ENCODE peak calls at places on chromosomes 7 and 10, in six cellular contexts. One of them, this sample, is unnamed.

GRCh38 chr7:47071866-47072265 is 510.0 kb downstream of the TNS3 start:
- DNase-seq in IMR-90: no peak
- DNase-seq in H9: no peak
- DNase-seq in H1: no peak
- DNase-seq in neuronal stem cell: no peak
- DNase-seq in trophoblast cell: no peak
- DNase-seq in this sample: no peak

GRCh38 chr7:108054537-108054936 is 51.6 kb upstream of the LAMB1 start:
- DNase-seq in IMR-90: no peak
- DNase-seq in H9: no peak
- DNase-seq in H1: no peak
- DNase-seq in neuronal stem cell: no peak
- DNase-seq in trophoblast cell: no peak
- DNase-seq in this sample: no peak

GRCh38 chr7:116231543-116232401 is 21.4 kb downstream of the TES start:
- DNase-seq in IMR-90: peak
- DNase-seq in H9: no peak
- DNase-seq in H1: no peak
- DNase-seq in neuronal stem cell: no peak
- DNase-seq in trophoblast cell: no peak
- DNase-seq in this sample: peak

GRCh38 chr10:4144802-4145201 is 359.8 kb upstream of the KLF6 start:
- DNase-seq in IMR-90: peak
- DNase-seq in H9: no peak
- DNase-seq in H1: no peak
- DNase-seq in neuronal stem cell: no peak
- DNase-seq in trophoblast cell: no peak
- DNase-seq in this sample: no peak

GRCh38 chr7:73909051-73909941 is 48.3 kb downstream of the TMEM270 start:
- DNase-seq in IMR-90: no peak
- DNase-seq in H9: no peak
- DNase-seq in H1: no peak
- DNase-seq in neuronal stem cell: no peak
- DNase-seq in trophoblast cell: no peak
- DNase-seq in this sample: no peak

GRCh38 chr7:138981332-138982203 is at the start of gene KIAA1549:
- DNase-seq in IMR-90: peak
- DNase-seq in H9: peak
- DNase-seq in H1: peak
- DNase-seq in neuronal stem cell: peak
- DNase-seq in trophoblast cell: peak
- DNase-seq in this sample: peak

GRCh38 chr7:78018541-78019456 is 220.2 kb downstream of the PHTF2 start:
- DNase-seq in IMR-90: peak
- DNase-seq in H9: no peak
- DNase-seq in H1: peak
- DNase-seq in neuronal stem cell: no peak
- DNase-seq in trophoblast cell: peak
- DNase-seq in this sample: peak

GRCh38 chr10:5293691-5294550 is 70.8 kb upstream of the UCN3 start:
- DNase-seq in IMR-90: peak
- DNase-seq in H9: peak
- DNase-seq in H1: peak
- DNase-seq in neuronal stem cell: peak
- DNase-seq in trophoblast cell: peak
- DNase-seq in this sample: peak

GRCh38 chr7:155488483-155489127 is 30.7 kb downstream of the EN2 start:
- DNase-seq in IMR-90: no peak
- DNase-seq in H9: no peak
- DNase-seq in H1: no peak
- DNase-seq in neuronal stem cell: no peak
- DNase-seq in trophoblast cell: no peak
- DNase-seq in this sample: no peak

GRCh38 chr10:7407368-7408002 is 3.3 kb downstream of the SFMBT2 start:
- DNase-seq in IMR-90: no peak
- DNase-seq in H9: peak
- DNase-seq in H1: peak
- DNase-seq in neuronal stem cell: no peak
- DNase-seq in trophoblast cell: no peak
- DNase-seq in this sample: peak

GRCh38 chr10:76185476-76186255 is 754.2 kb downstream of the LRMDA start:
- DNase-seq in IMR-90: no peak
- DNase-seq in H9: no peak
- DNase-seq in H1: no peak
- DNase-seq in neuronal stem cell: no peak
- DNase-seq in trophoblast cell: no peak
- DNase-seq in this sample: no peak

GRCh38 chr7:77461246-77461645 is 45.1 kb upstream of the GSAP start:
- DNase-seq in IMR-90: no peak
- DNase-seq in H9: no peak
- DNase-seq in H1: no peak
- DNase-seq in neuronal stem cell: no peak
- DNase-seq in trophoblast cell: no peak
- DNase-seq in this sample: no peak

GRCh38 chr10:114309111-114309651 is 70.1 kb downstream of the VWA2 start:
- DNase-seq in IMR-90: peak
- DNase-seq in H9: no peak
- DNase-seq in H1: no peak
- DNase-seq in neuronal stem cell: no peak
- DNase-seq in trophoblast cell: peak
- DNase-seq in this sample: peak

GRCh38 chr10:95767884-95768556 is 12.1 kb downstream of the ENTPD1 start:
- DNase-seq in IMR-90: peak
- DNase-seq in H9: no peak
- DNase-seq in H1: no peak
- DNase-seq in neuronal stem cell: no peak
- DNase-seq in trophoblast cell: peak
- DNase-seq in this sample: peak

GRCh38 chr10:125023862-125024495 is 82.1 kb downstream of the ZRANB1 start:
- DNase-seq in IMR-90: no peak
- DNase-seq in H9: no peak
- DNase-seq in H1: no peak
- DNase-seq in neuronal stem cell: no peak
- DNase-seq in trophoblast cell: no peak
- DNase-seq in this sample: no peak

GRCh38 chr7:26156454-26157365 is 4.7 kb downstream of the NFE2L3 start:
- DNase-seq in IMR-90: peak
- DNase-seq in H9: no peak
- DNase-seq in H1: no peak
- DNase-seq in neuronal stem cell: no peak
- DNase-seq in trophoblast cell: peak
- DNase-seq in this sample: peak

GRCh38 chr10:66215005-66215404 is 710.8 kb upstream of the LRRTM3 start:
- DNase-seq in IMR-90: peak
- DNase-seq in H9: no peak
- DNase-seq in H1: no peak
- DNase-seq in neuronal stem cell: no peak
- DNase-seq in trophoblast cell: peak
- DNase-seq in this sample: no peak

DNA sequence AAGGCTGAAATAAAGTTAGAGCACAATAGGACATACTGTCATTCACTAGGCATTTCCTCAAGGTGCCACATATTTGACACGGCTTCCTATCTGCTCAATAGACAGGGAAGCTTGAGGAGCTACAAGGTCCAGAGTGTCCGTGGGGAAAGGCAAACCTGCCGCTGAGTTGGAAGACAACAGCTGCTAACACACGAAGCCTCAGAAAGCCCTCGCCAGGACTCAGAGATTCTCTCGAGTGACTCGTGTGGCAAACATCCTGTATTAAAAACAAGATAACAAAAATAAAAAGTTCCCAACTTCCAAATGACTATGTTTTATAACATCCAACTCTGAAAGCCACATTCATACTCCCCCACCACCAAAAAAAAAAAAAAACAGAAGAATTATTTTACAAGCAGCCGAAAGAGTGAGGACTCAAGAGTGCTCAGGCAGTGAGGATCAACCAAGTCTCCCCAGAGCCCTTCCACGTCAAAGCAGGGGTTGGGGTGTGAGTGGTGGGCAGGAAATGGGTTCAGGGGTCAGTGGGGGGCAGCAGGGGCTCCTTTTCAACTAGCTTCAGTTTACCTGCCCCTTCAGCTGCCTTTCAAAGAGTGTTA is 67.6 kb downstream of the STK17A start:
- DNase-seq in IMR-90: peak
- DNase-seq in H9: no peak
- DNase-seq in H1: no peak
- DNase-seq in neuronal stem cell: no peak
- DNase-seq in trophoblast cell: no peak
- DNase-seq in this sample: peak
- H2BK5ac ChIP-seq in IMR-90: peak
- H2BK5ac ChIP-seq in H9: no peak
- H2BK5ac ChIP-seq in H1: no peak
- H2BK5ac ChIP-seq in neuronal stem cell: no peak
- H2BK5ac ChIP-seq in trophoblast cell: no peak
- H2BK5ac ChIP-seq in this sample: peak

GRCh38 chr7:100674441-100675407 is 1.2 kb downstream of the GNB2 start:
- DNase-seq in IMR-90: no peak
- DNase-seq in H9: no peak
- DNase-seq in H1: peak
- DNase-seq in neuronal stem cell: no peak
- DNase-seq in trophoblast cell: peak
- DNase-seq in this sample: peak

GRCh38 chr7:100678291-100678984 is 4.9 kb downstream of the GNB2 start:
- DNase-seq in IMR-90: no peak
- DNase-seq in H9: no peak
- DNase-seq in H1: peak
- DNase-seq in neuronal stem cell: no peak
- DNase-seq in trophoblast cell: no peak
- DNase-seq in this sample: no peak

GRCh38 chr7:100675581-100676350 is 2.2 kb downstream of the GNB2 start:
- DNase-seq in IMR-90: peak
- DNase-seq in H9: peak
- DNase-seq in H1: peak
- DNase-seq in neuronal stem cell: peak
- DNase-seq in trophoblast cell: peak
- DNase-seq in this sample: peak

GRCh38 chr7:100677308-100678095 is 4.0 kb downstream of the GNB2 start:
- DNase-seq in IMR-90: no peak
- DNase-seq in H9: no peak
- DNase-seq in H1: no peak
- DNase-seq in neuronal stem cell: no peak
- DNase-seq in trophoblast cell: no peak
- DNase-seq in this sample: no peak

DNA sequence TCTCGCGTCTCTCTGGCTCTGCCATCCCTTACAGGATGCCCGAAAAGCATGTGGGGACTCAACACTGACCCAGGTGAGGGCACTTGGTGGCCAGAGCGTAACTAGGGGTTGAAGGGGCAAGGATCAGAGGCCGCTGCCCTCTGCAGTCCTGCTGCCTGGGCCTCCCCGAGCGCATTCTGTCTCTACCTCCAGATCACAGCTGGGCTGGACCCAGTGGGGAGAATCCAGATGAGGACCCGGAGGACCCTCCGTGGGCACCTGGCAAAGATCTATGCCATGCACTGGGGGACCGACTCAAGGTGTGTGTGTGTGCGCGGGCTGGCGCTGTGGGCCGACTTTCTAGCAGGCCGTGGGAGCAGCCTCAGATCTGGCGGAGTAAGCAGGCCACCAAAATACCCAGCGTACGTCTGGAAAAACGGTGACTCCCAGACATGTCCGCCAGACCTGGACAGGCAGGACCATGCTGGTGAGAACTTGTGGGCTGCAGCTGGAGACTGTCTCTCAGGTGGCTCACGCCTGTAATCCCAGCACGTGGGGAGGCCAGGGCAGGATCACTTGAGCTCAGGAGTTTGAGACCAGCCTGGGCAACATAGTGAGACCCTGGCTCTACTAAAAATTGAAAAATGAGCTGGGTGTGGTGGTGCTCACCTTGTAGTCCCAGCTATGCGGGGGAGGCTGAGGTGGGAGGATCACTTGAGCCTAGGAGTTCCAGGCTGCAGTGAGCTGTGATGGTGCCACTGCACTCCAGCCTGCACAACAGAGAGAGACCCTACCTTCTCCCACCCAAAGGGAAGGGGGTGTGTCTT is 3.2 kb downstream of the GNB2 start:
- DNase-seq in IMR-90: no peak
- DNase-seq in H9: no peak
- DNase-seq in H1: no peak
- DNase-seq in neuronal stem cell: no peak
- DNase-seq in trophoblast cell: no peak
- DNase-seq in this sample: no peak
- H3K4me2 ChIP-seq in IMR-90: peak
- H3K4me2 ChIP-seq in H9: no peak
- H3K4me2 ChIP-seq in H1: peak
- H3K4me2 ChIP-seq in neuronal stem cell: peak
- H3K4me2 ChIP-seq in trophoblast cell: peak
- H3K4me2 ChIP-seq in this sample: peak

GRCh38 chr7:54960517-54960916 is 58.3 kb upstream of the EGFR start:
- DNase-seq in IMR-90: peak
- DNase-seq in H9: no peak
- DNase-seq in H1: no peak
- DNase-seq in neuronal stem cell: no peak
- DNase-seq in trophoblast cell: no peak
- DNase-seq in this sample: no peak

GRCh38 chr7:54956021-54956420 is 62.8 kb upstream of the EGFR start:
- DNase-seq in IMR-90: no peak
- DNase-seq in H9: no peak
- DNase-seq in H1: no peak
- DNase-seq in neuronal stem cell: no peak
- DNase-seq in trophoblast cell: no peak
- DNase-seq in this sample: no peak

GRCh38 chr7:54956865-54957264 is 62.0 kb upstream of the EGFR start:
- DNase-seq in IMR-90: no peak
- DNase-seq in H9: no peak
- DNase-seq in H1: no peak
- DNase-seq in neuronal stem cell: no peak
- DNase-seq in trophoblast cell: no peak
- DNase-seq in this sample: no peak

GRCh38 chr7:54955296-54955695 is 63.5 kb upstream of the EGFR start:
- DNase-seq in IMR-90: no peak
- DNase-seq in H9: no peak
- DNase-seq in H1: no peak
- DNase-seq in neuronal stem cell: no peak
- DNase-seq in trophoblast cell: no peak
- DNase-seq in this sample: no peak
- H2AFZ ChIP-seq in IMR-90: no peak
- H2AFZ ChIP-seq in H9: no peak
- H2AFZ ChIP-seq in H1: no peak
- H2AFZ ChIP-seq in neuronal stem cell: no peak
- H2AFZ ChIP-seq in trophoblast cell: no peak
- H2AFZ ChIP-seq in this sample: no peak

GRCh38 chr10:110274072-110274627 is 30.6 kb downstream of the SMNDC1 start:
- DNase-seq in IMR-90: no peak
- DNase-seq in H9: no peak
- DNase-seq in H1: no peak
- DNase-seq in neuronal stem cell: no peak
- DNase-seq in trophoblast cell: no peak
- DNase-seq in this sample: no peak
- H2BK5ac ChIP-seq in IMR-90: no peak
- H2BK5ac ChIP-seq in H9: no peak
- H2BK5ac ChIP-seq in H1: no peak
- H2BK5ac ChIP-seq in neuronal stem cell: no peak
- H2BK5ac ChIP-seq in trophoblast cell: no peak
- H2BK5ac ChIP-seq in this sample: no peak

This sample was measured in mesenchymal stem cell.